ENCODE peak calls at places on chromosomes 4 and X, in seven cellular contexts. B is left lung; F is stimulated activated CD4-positive, alpha-beta T cell treated with anti-CD3 and anti-CD28 coated beads, Interleukin-4, amount 100 ng/mL, for 24 hours; M is esophagus squamous epithelium; K is heart left ventricle; A is iPS DF 19.7; T is hepatocyte. V is an unnamed sample.

GRCh38 chr4:89700766-89701165 is 136.2 kb downstream of the SNCA start:
- DNase-seq in B (no peak), F (no peak), M (no peak), K (no peak), A (no peak), T (no peak), V (no peak)

GRCh38 chrX:113305496-113305895 is 464.9 kb upstream of the AMOT start:
- DNase-seq in B (no peak), F (no peak), M (no peak), K (no peak), A (no peak), T (no peak), V (no peak)

GRCh38 chr4:95651891-95652290 is 103.1 kb upstream of the UNC5C start:
- DNase-seq in B (no peak), F (no peak), M (no peak), K (no peak), A (no peak), T (no peak), V (no peak)

GRCh38 chr4:169152104-169152503 is 118.7 kb downstream of the SH3RF1 start:
- DNase-seq in B (no peak), F (no peak), M (no peak), K (no peak), A (no peak), T (no peak), V (no peak)

GRCh38 chrX:97332963-97333362 is 449.3 kb downstream of the RPA4 start:
- DNase-seq in B (no peak), F (no peak), M (no peak), K (no peak), A (no peak), T (no peak), V (no peak)

GRCh38 chr4:12123709-12124108 is 695.0 kb upstream of the HS3ST1 start:
- DNase-seq in B (no peak), F (no peak), M (no peak), K (no peak), A (no peak), T (no peak), V (no peak)

GRCh38 chr4:159677521-159677920 is 574.6 kb downstream of the RAPGEF2 start:
- DNase-seq in B (no peak), F (no peak), M (no peak), K (no peak), A (no peak), T (no peak), V (no peak)

GRCh38 chr4:104421576-104421975 is 73.1 kb downstream of the CXXC4 start:
- DNase-seq in B (no peak), F (no peak), M (no peak), K (no peak), A (no peak), T (peak), V (no peak)

GRCh38 chrX:75061701-75062100 is 94.4 kb downstream of the ABCB7 start:
- DNase-seq in B (no peak), F (no peak), M (no peak), K (no peak), A (no peak), T (no peak), V (no peak)

GRCh38 chr4:48799157-48799556 is 19.1 kb upstream of the FRYL start:
- DNase-seq in B (no peak), F (no peak), M (no peak), K (no peak), A (no peak), T (no peak), V (no peak)

GRCh38 chr4:165992263-165992662 is 119.2 kb downstream of the TLL1 start:
- DNase-seq in B (no peak), F (no peak), M (no peak), K (no peak), A (no peak), T (no peak), V (no peak)

GRCh38 chrX:69282893-69283690 is 117.8 kb upstream of the PJA1 start:
- DNase-seq in B (no peak), F (no peak), M (no peak), K (no peak), A (no peak), T (no peak), V (no peak)

GRCh38 chr4:182880387-182881356 is 36.5 kb downstream of the DCTD start:
- DNase-seq in B (no peak), F (no peak), M (no peak), K (peak), A (no peak), T (peak), V (no peak)

GRCh38 chr4:185201983-185202962 is 1.5 kb downstream of the CFAP97 start:
- DNase-seq in B (no peak), F (peak), M (no peak), K (no peak), A (no peak), T (no peak), V (no peak)

GRCh38 chr4:141771889-141772830 is 135.8 kb downstream of the IL15 start:
- DNase-seq in B (no peak), F (no peak), M (no peak), K (no peak), A (no peak), T (no peak), V (no peak)

GRCh38 chr4:56692576-56692975 is 11.5 kb upstream of the HOPX start:
- DNase-seq in B (no peak), F (no peak), M (no peak), K (no peak), A (no peak), T (no peak), V (no peak)

GRCh38 chrX:12949927-12950656 is 24.8 kb upstream of the TMSB4X start:
- DNase-seq in B (peak), F (peak), M (peak), K (peak), A (no peak), T (peak), V (peak)